ENCODE peak calls at places on chromosome 6, in six cellular contexts. One of them, this sample, is unnamed.

GRCh38 chr6:56954389-56955170 is at the start of gene BEND6:
- DNase-seq in HCT116: no peak
- DNase-seq in uterus: peak; percentile 64
- DNase-seq in coronary artery: peak; percentile 76
- DNase-seq in neuronal stem cell: peak; percentile 60
- DNase-seq in WERI-Rb-1: peak; percentile 76
- DNase-seq in this sample: peak; percentile 44

GRCh38 chr6:160462551-160463109 is 114.5 kb downstream of the SLC22A3 start:
- DNase-seq in HCT116: no peak
- DNase-seq in WERI-Rb-1: no peak
- DNase-seq in coronary artery: no peak
- DNase-seq in uterus: no peak
- DNase-seq in neuronal stem cell: no peak
- DNase-seq in this sample: no peak

GRCh38 chr6:155493694-155494143 is 38.1 kb upstream of the NOX3 start:
- DNase-seq in WERI-Rb-1: peak; percentile 35
- DNase-seq in neuronal stem cell: no peak
- DNase-seq in coronary artery: peak; percentile 78
- DNase-seq in HCT116: peak; percentile 85
- DNase-seq in uterus: peak; percentile 54
- DNase-seq in this sample: peak; percentile 57

GRCh38 chr6:93242049-93242448 is 177.3 kb downstream of the EPHA7 start:
- DNase-seq in WERI-Rb-1: no peak
- DNase-seq in coronary artery: no peak
- DNase-seq in uterus: no peak
- DNase-seq in HCT116: no peak
- DNase-seq in neuronal stem cell: peak; percentile 14
- DNase-seq in this sample: no peak

GRCh38 chr6:55964136-55964535 is 88.7 kb upstream of the BMP5 start:
- DNase-seq in WERI-Rb-1: no peak
- DNase-seq in HCT116: no peak
- DNase-seq in coronary artery: no peak
- DNase-seq in uterus: no peak
- DNase-seq in neuronal stem cell: no peak
- DNase-seq in this sample: no peak

GRCh38 chr6:96721227-96721626 is 116.0 kb downstream of the GPR63 start:
- DNase-seq in uterus: no peak
- DNase-seq in WERI-Rb-1: no peak
- DNase-seq in coronary artery: no peak
- DNase-seq in neuronal stem cell: no peak
- DNase-seq in HCT116: no peak
- DNase-seq in this sample: no peak

GRCh38 chr6:170057034-170057734 is 233.7 kb downstream of the DLL1 start:
- DNase-seq in coronary artery: peak; percentile 50
- DNase-seq in neuronal stem cell: no peak
- DNase-seq in WERI-Rb-1: no peak
- DNase-seq in HCT116: no peak
- DNase-seq in uterus: no peak
- DNase-seq in this sample: peak; percentile 4

GRCh38 chr6:26485401-26485800 is 14.7 kb upstream of the BTN1A1 start:
- DNase-seq in uterus: no peak
- DNase-seq in coronary artery: no peak
- DNase-seq in neuronal stem cell: no peak
- DNase-seq in HCT116: no peak
- DNase-seq in WERI-Rb-1: no peak
- DNase-seq in this sample: no peak

GRCh38 chr6:161557333-161558107 is 283.7 kb upstream of the AGPAT4 start:
- DNase-seq in HCT116: no peak
- DNase-seq in coronary artery: no peak
- DNase-seq in neuronal stem cell: no peak
- DNase-seq in WERI-Rb-1: peak; percentile 24
- DNase-seq in uterus: no peak
- DNase-seq in this sample: no peak

GRCh38 chr6:20211037-20211940 is 980 bp downstream of the MBOAT1 start:
- DNase-seq in coronary artery: no peak
- DNase-seq in uterus: no peak
- DNase-seq in HCT116: no peak
- DNase-seq in WERI-Rb-1: no peak
- DNase-seq in neuronal stem cell: no peak
- DNase-seq in this sample: no peak

GRCh38 chr6:28648035-28648877 is 122.6 kb downstream of the GPX5 start:
- DNase-seq in WERI-Rb-1: peak; percentile 92
- DNase-seq in coronary artery: no peak
- DNase-seq in HCT116: peak; percentile 75
- DNase-seq in uterus: peak; percentile 45
- DNase-seq in neuronal stem cell: peak; percentile 87
- DNase-seq in this sample: peak; percentile 46

GRCh38 chr6:150302801-150303138 is 66.0 kb upstream of the IYD start:
- DNase-seq in neuronal stem cell: no peak
- DNase-seq in HCT116: no peak
- DNase-seq in coronary artery: no peak
- DNase-seq in uterus: no peak
- DNase-seq in WERI-Rb-1: no peak
- DNase-seq in this sample: no peak

GRCh38 chr6:73085362-73085975 is 139.8 kb downstream of the KHDC1L start:
- DNase-seq in HCT116: no peak
- DNase-seq in WERI-Rb-1: no peak
- DNase-seq in neuronal stem cell: peak; percentile 65
- DNase-seq in coronary artery: no peak
- DNase-seq in uterus: no peak
- DNase-seq in this sample: no peak

GRCh38 chr6:3750324-3751018 is 1.0 kb downstream of the PXDC1 start:
- DNase-seq in uterus: peak; percentile 87
- DNase-seq in neuronal stem cell: peak; percentile 31
- DNase-seq in coronary artery: peak; percentile 92
- DNase-seq in WERI-Rb-1: peak; percentile 49
- DNase-seq in HCT116: no peak
- DNase-seq in this sample: peak; percentile 89

GRCh38 chr6:96939019-96939805 is 14.7 kb downstream of the KLHL32 start:
- DNase-seq in WERI-Rb-1: no peak
- DNase-seq in uterus: no peak
- DNase-seq in HCT116: peak; percentile 67
- DNase-seq in neuronal stem cell: no peak
- DNase-seq in coronary artery: no peak
- DNase-seq in this sample: no peak

GRCh38 chr6:7074870-7075269 is 32.9 kb upstream of the RREB1 start:
- DNase-seq in WERI-Rb-1: peak; percentile 1
- DNase-seq in uterus: no peak
- DNase-seq in HCT116: no peak
- DNase-seq in neuronal stem cell: no peak
- DNase-seq in coronary artery: no peak
- DNase-seq in this sample: no peak

DNA sequence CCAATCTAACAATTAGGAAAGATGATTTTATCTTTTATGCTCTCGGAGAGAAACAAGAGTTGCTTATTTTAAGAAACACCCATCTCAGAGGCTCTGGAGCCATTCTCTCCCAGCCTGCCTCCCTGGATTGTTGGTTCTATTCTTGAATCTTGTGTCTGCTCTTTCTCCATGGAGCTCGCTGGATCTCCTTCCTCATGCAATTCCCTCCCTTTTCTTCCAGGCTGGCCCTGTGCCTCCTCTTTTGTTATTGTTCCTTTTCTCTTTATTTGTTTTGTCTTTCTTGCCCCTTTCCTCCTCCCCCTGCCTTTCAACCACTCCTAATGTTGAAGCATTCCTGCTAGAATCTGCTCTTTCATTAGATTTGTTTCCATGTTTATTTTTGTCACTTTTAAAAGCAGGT is 76.5 kb downstream of the STMND1 start:
- DNase-seq in coronary artery: no peak
- DNase-seq in HCT116: no peak
- DNase-seq in uterus: no peak
- DNase-seq in WERI-Rb-1: no peak
- DNase-seq in neuronal stem cell: no peak
- DNase-seq in this sample: no peak
- H3K27ac ChIP-seq in coronary artery: no peak overlapping the region
- H3K27ac ChIP-seq in HCT116: no peak overlapping the region
- H3K27ac ChIP-seq in uterus: no peak overlapping the region
- H3K27ac ChIP-seq in WERI-Rb-1: no peak overlapping the region
- H3K27ac ChIP-seq in neuronal stem cell: no peak overlapping the region
- H3K27ac ChIP-seq in this sample: no peak overlapping the region

GRCh38 chr6:157962601-157963084 is 19.0 kb upstream of the SYNJ2 start:
- DNase-seq in coronary artery: no peak
- DNase-seq in neuronal stem cell: no peak
- DNase-seq in WERI-Rb-1: no peak
- DNase-seq in HCT116: no peak
- DNase-seq in uterus: no peak
- DNase-seq in this sample: no peak
- H3K4me3 ChIP-seq in coronary artery: no peak overlapping the region
- H3K4me3 ChIP-seq in neuronal stem cell: no peak overlapping the region
- H3K4me3 ChIP-seq in WERI-Rb-1: no peak overlapping the region
- H3K4me3 ChIP-seq in HCT116: no peak overlapping the region
- H3K4me3 ChIP-seq in uterus: no peak overlapping the region
- H3K4me3 ChIP-seq in this sample: no peak overlapping the region

DNA sequence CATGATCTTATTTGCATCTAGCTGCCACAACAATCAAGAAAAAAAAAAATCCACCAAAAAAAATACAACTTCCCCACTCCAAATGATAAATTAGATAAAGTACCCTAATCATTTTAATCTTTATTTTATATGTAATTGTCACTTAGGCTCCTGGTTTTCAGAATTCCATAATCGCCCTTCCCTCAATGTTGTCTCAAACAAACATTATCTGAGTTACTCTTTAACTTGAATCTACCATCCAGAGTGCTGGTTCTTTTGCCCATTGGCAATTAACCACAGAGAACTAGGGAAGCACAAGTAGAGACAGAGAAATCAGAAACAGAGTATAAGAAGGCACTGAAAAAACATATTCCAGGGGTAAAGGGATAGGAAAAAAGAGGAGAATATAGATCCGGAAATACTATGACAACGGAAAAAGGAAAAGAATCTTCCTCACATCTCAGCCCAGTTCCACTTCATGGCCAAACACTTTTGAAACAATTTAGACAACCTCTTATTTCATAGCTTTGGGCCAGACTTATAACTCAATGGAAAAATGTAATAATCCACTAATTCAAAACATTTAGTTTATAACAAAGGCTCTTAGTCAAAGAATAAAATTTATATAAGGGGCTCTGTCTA is 861 bp upstream of the NHSL1 start:
- DNase-seq in HCT116: no peak
- DNase-seq in neuronal stem cell: no peak
- DNase-seq in uterus: no peak
- DNase-seq in WERI-Rb-1: no peak
- DNase-seq in coronary artery: no peak
- DNase-seq in this sample: no peak
- H3K27ac ChIP-seq in HCT116: no peak overlapping the region
- H3K27ac ChIP-seq in neuronal stem cell: no peak overlapping the region
- H3K27ac ChIP-seq in uterus: no peak overlapping the region
- H3K27ac ChIP-seq in WERI-Rb-1: peak overlapping the region; percentile 92
- H3K27ac ChIP-seq in coronary artery: no peak overlapping the region
- H3K27ac ChIP-seq in this sample: no peak overlapping the region

GRCh38 chr6:37209461-37210205 is 39.7 kb downstream of the PIM1 start:
- DNase-seq in HCT116: no peak
- DNase-seq in coronary artery: no peak
- DNase-seq in WERI-Rb-1: no peak
- DNase-seq in uterus: no peak
- DNase-seq in neuronal stem cell: no peak
- DNase-seq in this sample: no peak
- H3K4me3 ChIP-seq in HCT116: no peak overlapping the region
- H3K4me3 ChIP-seq in coronary artery: no peak overlapping the region
- H3K4me3 ChIP-seq in WERI-Rb-1: no peak overlapping the region
- H3K4me3 ChIP-seq in uterus: no peak overlapping the region
- H3K4me3 ChIP-seq in neuronal stem cell: no peak overlapping the region
- H3K4me3 ChIP-seq in this sample: no peak overlapping the region

This sample was measured in ovary.